ENCODE peak calls at places on chromosomes 7 and 10, in six cellular contexts. O, I, Y, R, K and H are unnamed samples.

GRCh38 chr10:24493168-24493567 is 230.5 kb downstream of the ARHGAP21 start:
- DNase-seq in O (no peak), I (no peak), Y (no peak), R (no peak), K (no peak), H (no peak)

GRCh38 chr7:43944286-43944685 is 18.1 kb downstream of the UBE2D4 start:
- DNase-seq in O (no peak), I (no peak), Y (no peak), R (no peak), K (no peak), H (no peak)

GRCh38 chr7:142646274-142646895 is 102.9 kb upstream of the PRSS1 start:
- DNase-seq in O (peak), I (no peak), Y (no peak), R (no peak), K (peak), H (no peak)

GRCh38 chr10:110212119-110213006 is 5.0 kb downstream of the MXI1 start:
- DNase-seq in O (no peak), I (no peak), Y (peak), R (peak), K (peak), H (peak)

GRCh38 chr7:157690833-157691382 is 354.1 kb downstream of the DNAJB6 start:
- DNase-seq in O (peak), I (no peak), Y (peak), R (no peak), K (no peak), H (no peak)

GRCh38 chr10:86188796-86189558 is 177.6 kb downstream of the GRID1 start:
- DNase-seq in O (no peak), I (no peak), Y (no peak), R (no peak), K (no peak), H (no peak)

GRCh38 chr7:123750389-123751230 is 1.8 kb upstream of the WASL start:
- DNase-seq in O (no peak), I (no peak), Y (no peak), R (no peak), K (no peak), H (no peak)

GRCh38 chr7:131285558-131285957 is 42.1 kb upstream of the MKLN1 start:
- DNase-seq in O (no peak), I (no peak), Y (no peak), R (no peak), K (no peak), H (peak)

GRCh38 chr7:137981175-137981574 is 20.7 kb downstream of the CREB3L2 start:
- DNase-seq in O (no peak), I (no peak), Y (no peak), R (no peak), K (no peak), H (no peak)

GRCh38 chr10:98910048-98910447 is 325.6 kb downstream of the HPSE2 start:
- DNase-seq in O (no peak), I (no peak), Y (no peak), R (no peak), K (no peak), H (no peak)

GRCh38 chr7:92609921-92610518 is 19.8 kb upstream of the FAM133B start:
- DNase-seq in O (no peak), I (no peak), Y (no peak), R (no peak), K (peak), H (no peak)

GRCh38 chr7:37208528-37208927 is 240.1 kb downstream of the ELMO1 start:
- DNase-seq in O (peak), I (no peak), Y (peak), R (peak), K (peak), H (peak)